ENCODE peak calls at places on chromosome 6, in six cellular contexts. One of them, this sample, is unnamed.

GRCh38 chr6:37396571-37397185 is 36.3 kb upstream of the CMTR1 start:
- DNase-seq in T47D: no peak
- DNase-seq in left colon: no peak
- DNase-seq in NCI-H460: no peak
- DNase-seq in AG04450: no peak
- DNase-seq in HL-60: no peak
- DNase-seq in this sample: no peak

GRCh38 chr6:36067374-36068011 is 39.9 kb downstream of the MAPK14 start:
- DNase-seq in NCI-H460: no peak
- DNase-seq in left colon: no peak
- DNase-seq in AG04450: no peak
- DNase-seq in HL-60: no peak
- DNase-seq in T47D: no peak
- DNase-seq in this sample: no peak

GRCh38 chr6:156425374-156425773 is 351.8 kb upstream of the ARID1B start:
- DNase-seq in NCI-H460: no peak
- DNase-seq in AG04450: peak; percentile 58
- DNase-seq in T47D: no peak
- DNase-seq in HL-60: no peak
- DNase-seq in left colon: no peak
- DNase-seq in this sample: no peak

GRCh38 chr6:10163159-10163962 is 251.5 kb downstream of the TFAP2A start:
- DNase-seq in left colon: no peak
- DNase-seq in AG04450: no peak
- DNase-seq in NCI-H460: no peak
- DNase-seq in T47D: peak; percentile 97
- DNase-seq in HL-60: no peak
- DNase-seq in this sample: no peak

GRCh38 chr6:54262956-54263355 is 45.3 kb upstream of the TINAG start:
- DNase-seq in left colon: no peak
- DNase-seq in AG04450: no peak
- DNase-seq in NCI-H460: no peak
- DNase-seq in HL-60: no peak
- DNase-seq in T47D: no peak
- DNase-seq in this sample: no peak

GRCh38 chr6:16137451-16137801 is 8.5 kb downstream of the MYLIP start:
- DNase-seq in NCI-H460: no peak
- DNase-seq in T47D: no peak
- DNase-seq in AG04450: no peak
- DNase-seq in HL-60: no peak
- DNase-seq in left colon: no peak
- DNase-seq in this sample: no peak

GRCh38 chr6:11317885-11318771 is 85.7 kb upstream of the NEDD9 start:
- DNase-seq in AG04450: peak; percentile 69
- DNase-seq in T47D: no peak
- DNase-seq in left colon: peak; percentile 83
- DNase-seq in NCI-H460: peak; percentile 41
- DNase-seq in HL-60: peak; percentile 60
- DNase-seq in this sample: no peak

GRCh38 chr6:27507041-27507956 is 34.4 kb upstream of the ZNF184 start:
- DNase-seq in HL-60: no peak
- DNase-seq in AG04450: no peak
- DNase-seq in T47D: no peak
- DNase-seq in left colon: no peak
- DNase-seq in NCI-H460: no peak
- DNase-seq in this sample: no peak

GRCh38 chr6:16168858-16169257 is 40.0 kb downstream of the MYLIP start:
- DNase-seq in left colon: no peak
- DNase-seq in NCI-H460: no peak
- DNase-seq in AG04450: no peak
- DNase-seq in T47D: peak; percentile 13
- DNase-seq in HL-60: no peak
- DNase-seq in this sample: no peak

GRCh38 chr6:56552212-56553130 is 90.2 kb downstream of the DST start:
- DNase-seq in HL-60: no peak
- DNase-seq in AG04450: no peak
- DNase-seq in T47D: no peak
- DNase-seq in NCI-H460: no peak
- DNase-seq in left colon: no peak
- DNase-seq in this sample: peak; percentile 21

GRCh38 chr6:45608252-45608911 is 230.6 kb upstream of the SUPT3H start:
- DNase-seq in HL-60: no peak
- DNase-seq in AG04450: no peak
- DNase-seq in left colon: no peak
- DNase-seq in NCI-H460: no peak
- DNase-seq in T47D: peak; percentile 74
- DNase-seq in this sample: no peak

GRCh38 chr6:41352907-41353306 is 17.5 kb downstream of the NCR2 start:
- DNase-seq in left colon: no peak
- DNase-seq in NCI-H460: no peak
- DNase-seq in HL-60: no peak
- DNase-seq in AG04450: no peak
- DNase-seq in T47D: no peak
- DNase-seq in this sample: no peak

GRCh38 chr6:47519279-47519678 is 41.7 kb downstream of the CD2AP start:
- DNase-seq in HL-60: no peak
- DNase-seq in left colon: peak; percentile 67
- DNase-seq in AG04450: no peak
- DNase-seq in NCI-H460: no peak
- DNase-seq in T47D: no peak
- DNase-seq in this sample: no peak

GRCh38 chr6:117200067-117200466 is 65.3 kb upstream of the VGLL2 start:
- DNase-seq in NCI-H460: no peak
- DNase-seq in AG04450: no peak
- DNase-seq in T47D: no peak
- DNase-seq in left colon: no peak
- DNase-seq in HL-60: no peak
- DNase-seq in this sample: no peak

GRCh38 chr6:117270121-117270959 is 5.0 kb downstream of the VGLL2 start:
- DNase-seq in HL-60: no peak
- DNase-seq in NCI-H460: no peak
- DNase-seq in AG04450: no peak
- DNase-seq in left colon: no peak
- DNase-seq in T47D: no peak
- DNase-seq in this sample: no peak

GRCh38 chr6:2275207-2275891 is 29.9 kb upstream of the GMDS start:
- DNase-seq in NCI-H460: no peak
- DNase-seq in HL-60: no peak
- DNase-seq in AG04450: peak; percentile 18
- DNase-seq in left colon: no peak
- DNase-seq in T47D: peak; percentile 33
- DNase-seq in this sample: no peak

GRCh38 chr6:130161627-130162404 is 60.9 kb downstream of the SAMD3 start:
- DNase-seq in NCI-H460: no peak
- DNase-seq in HL-60: no peak
- DNase-seq in left colon: no peak
- DNase-seq in AG04450: peak; percentile 65
- DNase-seq in T47D: no peak
- DNase-seq in this sample: no peak

GRCh38 chr6:131948692-131949614 is 2.2 kb downstream of the CCN2 start:
- DNase-seq in T47D: peak; percentile 12
- DNase-seq in HL-60: no peak
- DNase-seq in AG04450: peak; percentile 74
- DNase-seq in NCI-H460: no peak
- DNase-seq in left colon: no peak
- DNase-seq in this sample: no peak

GRCh38 chr6:10401632-10402223 is 13.1 kb downstream of the TFAP2A start:
- DNase-seq in T47D: no peak
- DNase-seq in AG04450: no peak
- DNase-seq in HL-60: no peak
- DNase-seq in NCI-H460: no peak
- DNase-seq in left colon: no peak
- DNase-seq in this sample: no peak

GRCh38 chr6:136063095-136063494 is 187.0 kb downstream of the MTFR2 start:
- DNase-seq in T47D: no peak
- DNase-seq in AG04450: no peak
- DNase-seq in left colon: no peak
- DNase-seq in NCI-H460: no peak
- DNase-seq in HL-60: no peak
- DNase-seq in this sample: no peak

GRCh38 chr6:109794201-109794926 is 103.3 kb downstream of the FIG4 start:
- DNase-seq in NCI-H460: peak; percentile 22
- DNase-seq in left colon: no peak
- DNase-seq in HL-60: no peak
- DNase-seq in AG04450: no peak
- DNase-seq in T47D: no peak
- DNase-seq in this sample: no peak

GRCh38 chr6:30709101-30709868 is 7.8 kb downstream of the MDC1 start:
- DNase-seq in AG04450: no peak
- DNase-seq in NCI-H460: no peak
- DNase-seq in T47D: no peak
- DNase-seq in HL-60: no peak
- DNase-seq in left colon: no peak
- DNase-seq in this sample: no peak

GRCh38 chr6:39266782-39267355 is 37.6 kb upstream of the KCNK5 start:
- DNase-seq in HL-60: no peak
- DNase-seq in AG04450: no peak
- DNase-seq in left colon: no peak
- DNase-seq in NCI-H460: no peak
- DNase-seq in T47D: peak; percentile 88
- DNase-seq in this sample: no peak

GRCh38 chr6:163296835-163297519 is 117.5 kb upstream of the QKI start:
- DNase-seq in AG04450: no peak
- DNase-seq in NCI-H460: no peak
- DNase-seq in left colon: no peak
- DNase-seq in T47D: no peak
- DNase-seq in HL-60: no peak
- DNase-seq in this sample: no peak

GRCh38 chr6:139161817-139162284 is 27.0 kb downstream of the HECA start:
- DNase-seq in NCI-H460: no peak
- DNase-seq in left colon: no peak
- DNase-seq in T47D: no peak
- DNase-seq in HL-60: no peak
- DNase-seq in AG04450: no peak
- DNase-seq in this sample: no peak

GRCh38 chr6:160462551-160463109 is 114.5 kb downstream of the SLC22A3 start:
- DNase-seq in HL-60: peak; percentile 48
- DNase-seq in NCI-H460: no peak
- DNase-seq in AG04450: peak; percentile 68
- DNase-seq in T47D: no peak
- DNase-seq in left colon: no peak
- DNase-seq in this sample: no peak

GRCh38 chr6:130055271-130055670 is 36.9 kb downstream of the L3MBTL3 start:
- DNase-seq in HL-60: no peak
- DNase-seq in T47D: no peak
- DNase-seq in AG04450: no peak
- DNase-seq in NCI-H460: no peak
- DNase-seq in left colon: no peak
- DNase-seq in this sample: no peak

GRCh38 chr6:113050010-113050893 is 703.1 kb downstream of the RFPL4B start:
- DNase-seq in AG04450: no peak
- DNase-seq in NCI-H460: no peak
- DNase-seq in left colon: no peak
- DNase-seq in HL-60: no peak
- DNase-seq in T47D: no peak
- DNase-seq in this sample: no peak

GRCh38 chr6:167044696-167045095 is 45.5 kb downstream of the CEP43 start:
- DNase-seq in HL-60: no peak
- DNase-seq in NCI-H460: no peak
- DNase-seq in left colon: no peak
- DNase-seq in AG04450: no peak
- DNase-seq in T47D: no peak
- DNase-seq in this sample: no peak

GRCh38 chr6:41715779-41716515 is 19.5 kb downstream of the TFEB start:
- DNase-seq in NCI-H460: no peak
- DNase-seq in T47D: no peak
- DNase-seq in AG04450: no peak
- DNase-seq in left colon: no peak
- DNase-seq in HL-60: no peak
- DNase-seq in this sample: no peak

GRCh38 chr6:124676033-124676432 is 286.2 kb upstream of the RNF217 start:
- DNase-seq in NCI-H460: no peak
- DNase-seq in left colon: no peak
- DNase-seq in T47D: no peak
- DNase-seq in AG04450: no peak
- DNase-seq in HL-60: no peak
- DNase-seq in this sample: no peak

GRCh38 chr6:147506704-147507114 is 1.8 kb upstream of the SAMD5 start:
- DNase-seq in left colon: peak; percentile 54
- DNase-seq in HL-60: no peak
- DNase-seq in T47D: peak; percentile 61
- DNase-seq in NCI-H460: peak; percentile 55
- DNase-seq in AG04450: no peak
- DNase-seq in this sample: no peak

GRCh38 chr6:91804981-91805380 is 1218.1 kb upstream of the MAP3K7 start:
- DNase-seq in NCI-H460: no peak
- DNase-seq in AG04450: no peak
- DNase-seq in T47D: no peak
- DNase-seq in left colon: no peak
- DNase-seq in HL-60: no peak
- DNase-seq in this sample: no peak

GRCh38 chr6:141403827-141404226 is 728.9 kb upstream of the GJE1 start:
- DNase-seq in T47D: no peak
- DNase-seq in NCI-H460: no peak
- DNase-seq in HL-60: no peak
- DNase-seq in AG04450: no peak
- DNase-seq in left colon: no peak
- DNase-seq in this sample: no peak

GRCh38 chr6:54846857-54847721 is 518 bp downstream of the FAM83B start:
- DNase-seq in T47D: peak; percentile 52
- DNase-seq in AG04450: no peak
- DNase-seq in left colon: peak; percentile 39
- DNase-seq in HL-60: no peak
- DNase-seq in NCI-H460: no peak
- DNase-seq in this sample: peak; percentile 32

GRCh38 chr6:100881707-100882040 is 545 bp upstream of the ASCC3 start:
- DNase-seq in T47D: no peak
- DNase-seq in NCI-H460: no peak
- DNase-seq in left colon: no peak
- DNase-seq in HL-60: no peak
- DNase-seq in AG04450: no peak
- DNase-seq in this sample: no peak

GRCh38 chr6:20652276-20652675 is 118.0 kb downstream of the CDKAL1 start:
- DNase-seq in NCI-H460: no peak
- DNase-seq in HL-60: no peak
- DNase-seq in T47D: no peak
- DNase-seq in left colon: no peak
- DNase-seq in AG04450: no peak
- DNase-seq in this sample: no peak

GRCh38 chr6:3796396-3796795 is 44.9 kb upstream of the PXDC1 start:
- DNase-seq in HL-60: no peak
- DNase-seq in NCI-H460: no peak
- DNase-seq in left colon: no peak
- DNase-seq in T47D: no peak
- DNase-seq in AG04450: no peak
- DNase-seq in this sample: no peak

This sample was measured in DMS79.